ENCODE peak calls at places on chromosome 21, in five cellular contexts. W is fibroblast of pulmonary artery, E is heart left ventricle, P is AG09309, J is BE2C. A is an unnamed sample.

GRCh38 chr21:37074546-37074945 is 1.5 kb downstream of the TTC3 start:
- DNase-seq in J (no peak), W (no peak), P (no peak), E (no peak), A (no peak)

GRCh38 chr21:35932232-35932911 is 128.0 kb downstream of the SETD4 start:
- DNase-seq in P (peak), J (no peak), W (peak), E (peak), A (peak)

GRCh38 chr21:17045214-17045835 is 467.5 kb upstream of the CXADR start:
- DNase-seq in E (no peak), J (no peak), W (peak), P (no peak), A (no peak)

GRCh38 chr21:34865922-34866271 is 183.2 kb downstream of the RUNX1 start:
- DNase-seq in W (no peak), E (no peak), J (no peak), P (no peak), A (no peak)

GRCh38 chr21:25370311-25370744 is 237.0 kb downstream of the MRPL39 start:
- DNase-seq in P (peak), W (peak), J (peak), E (no peak), A (peak)

GRCh38 chr21:18461743-18462142 is 58.2 kb upstream of the TMPRSS15 start:
- DNase-seq in W (no peak), J (no peak), P (no peak), E (no peak), A (no peak)

GRCh38 chr21:39048064-39048463 is 135.2 kb downstream of the PSMG1 start:
- DNase-seq in E (no peak), P (no peak), J (peak), W (peak), A (no peak)

GRCh38 chr21:36171327-36171726 is 14.7 kb downstream of the DOP1B start:
- DNase-seq in W (no peak), E (no peak), P (no peak), J (no peak), A (no peak)

GRCh38 chr21:38401527-38401926 is 96.8 kb downstream of the ERG start:
- DNase-seq in P (no peak), W (no peak), J (no peak), E (no peak), A (no peak)

GRCh38 chr21:40186036-40186435 is 318.8 kb downstream of the PCP4 start:
- DNase-seq in J (no peak), E (no peak), W (no peak), P (peak), A (peak)

GRCh38 chr21:31760931-31761330 is 29.0 kb upstream of the SCAF4 start:
- DNase-seq in E (no peak), P (no peak), W (no peak), J (no peak), A (no peak)

GRCh38 chr21:30206551-30207251 is 9.2 kb downstream of the CLDN8 start:
- DNase-seq in W (peak), J (no peak), P (no peak), E (no peak), A (no peak)

GRCh38 chr21:35674895-35675470 is 385.3 kb downstream of the SETD4 start:
- DNase-seq in W (peak), P (no peak), J (no peak), E (no peak), A (no peak)

GRCh38 chr21:31570824-31571425 is 88.6 kb upstream of the SOD1 start:
- DNase-seq in E (no peak), W (no peak), J (no peak), P (no peak), A (no peak)

GRCh38 chr21:35764586-35764985 is 295.7 kb downstream of the SETD4 start:
- DNase-seq in J (no peak), P (no peak), W (no peak), E (no peak), A (no peak)

GRCh38 chr21:38957575-38958340 is 152.0 kb downstream of the ETS2 start:
- DNase-seq in J (no peak), P (no peak), E (no peak), W (no peak), A (no peak)

GRCh38 chr21:39867198-39867650 is at the start of gene PCP4:
- DNase-seq in P (no peak), E (no peak), W (peak), J (peak), A (no peak)

GRCh38 chr21:37461494-37461893 is 94.9 kb downstream of the DYRK1A start:
- DNase-seq in W (no peak), J (no peak), P (no peak), E (no peak), A (no peak)

GRCh38 chr21:24118738-24119470 is 1488.4 kb downstream of the MRPL39 start:
- DNase-seq in J (no peak), E (no peak), P (no peak), W (peak), A (peak)

GRCh38 chr21:32653326-32653901 is 41.2 kb upstream of the CFAP298 start:
- DNase-seq in J (peak), W (peak), E (no peak), P (no peak), A (no peak)

GRCh38 chr21:23394458-23394857 is 2212.8 kb downstream of the MRPL39 start:
- DNase-seq in J (no peak), E (no peak), P (no peak), W (no peak), A (no peak)

GRCh38 chr21:38768385-38769071 is 37.2 kb upstream of the ETS2 start:
- DNase-seq in P (no peak), W (peak), J (no peak), E (no peak), A (peak)

GRCh38 chr21:39085843-39086415 is 97.3 kb downstream of the PSMG1 start:
- DNase-seq in J (no peak), W (no peak), E (no peak), P (no peak), A (no peak)

GRCh38 chr21:40049959-40050290 is 182.7 kb downstream of the PCP4 start:
- DNase-seq in J (no peak), P (no peak), W (no peak), E (no peak), A (no peak)

GRCh38 chr21:15522148-15522547 is 207.6 kb upstream of the USP25 start:
- DNase-seq in E (no peak), P (no peak), J (no peak), W (no peak), A (no peak)

GRCh38 chr21:34992736-34993135 is 56.4 kb downstream of the RUNX1 start:
- DNase-seq in E (no peak), P (peak), W (peak), J (no peak), A (no peak)

GRCh38 chr21:17527240-17527639 is 14.4 kb downstream of the CXADR start:
- DNase-seq in E (no peak), P (no peak), W (peak), J (no peak), A (no peak)

GRCh38 chr21:31201144-31201543 is 142.9 kb downstream of the TIAM1 start:
- DNase-seq in P (no peak), W (peak), J (no peak), E (no peak), A (no peak)

GRCh38 chr21:25485914-25486313 is 121.4 kb downstream of the MRPL39 start:
- DNase-seq in J (no peak), P (no peak), W (no peak), E (no peak), A (no peak)

GRCh38 chr21:23541571-23541970 is 2065.7 kb downstream of the MRPL39 start:
- DNase-seq in E (no peak), P (no peak), W (no peak), J (no peak), A (no peak)

GRCh38 chr21:16169102-16169511 is 439.3 kb downstream of the USP25 start:
- DNase-seq in W (peak), P (peak), E (no peak), J (no peak), A (no peak)

GRCh38 chr21:35106246-35106835 is 57.2 kb upstream of the RUNX1 start:
- DNase-seq in J (no peak), W (peak), P (no peak), E (no peak), A (no peak)

GRCh38 chr21:16113052-16113715 is 383.4 kb downstream of the USP25 start:
- DNase-seq in W (no peak), J (no peak), P (no peak), E (no peak), A (no peak)

GRCh38 chr21:38506606-38507331 is 8.5 kb upstream of the ERG start:
- DNase-seq in J (no peak), W (no peak), P (no peak), E (no peak), A (no peak)

GRCh38 chr21:16304700-16305099 is 574.9 kb downstream of the USP25 start:
- DNase-seq in W (no peak), J (no peak), E (no peak), P (no peak), A (no peak)

GRCh38 chr21:36464590-36464989 is 15.3 kb downstream of the CLDN14 start:
- DNase-seq in J (no peak), W (no peak), P (no peak), E (no peak), A (no peak)

GRCh38 chr21:15809818-15810217 is 80.0 kb downstream of the USP25 start:
- DNase-seq in W (peak), J (no peak), E (no peak), P (no peak), A (peak)

GRCh38 chr21:38766987-38767722 is 38.6 kb upstream of the ETS2 start:
- DNase-seq in E (no peak), P (no peak), W (no peak), J (no peak), A (no peak)

GRCh38 chr21:45562965-45563364 is 20.7 kb upstream of the SLC19A1 start:
- DNase-seq in E (no peak), P (no peak), W (peak), J (no peak), A (no peak)
- H3K4me3 ChIP-seq in E (no peak), P (no peak), W (no peak), J (no peak), A (no peak)

DNA sequence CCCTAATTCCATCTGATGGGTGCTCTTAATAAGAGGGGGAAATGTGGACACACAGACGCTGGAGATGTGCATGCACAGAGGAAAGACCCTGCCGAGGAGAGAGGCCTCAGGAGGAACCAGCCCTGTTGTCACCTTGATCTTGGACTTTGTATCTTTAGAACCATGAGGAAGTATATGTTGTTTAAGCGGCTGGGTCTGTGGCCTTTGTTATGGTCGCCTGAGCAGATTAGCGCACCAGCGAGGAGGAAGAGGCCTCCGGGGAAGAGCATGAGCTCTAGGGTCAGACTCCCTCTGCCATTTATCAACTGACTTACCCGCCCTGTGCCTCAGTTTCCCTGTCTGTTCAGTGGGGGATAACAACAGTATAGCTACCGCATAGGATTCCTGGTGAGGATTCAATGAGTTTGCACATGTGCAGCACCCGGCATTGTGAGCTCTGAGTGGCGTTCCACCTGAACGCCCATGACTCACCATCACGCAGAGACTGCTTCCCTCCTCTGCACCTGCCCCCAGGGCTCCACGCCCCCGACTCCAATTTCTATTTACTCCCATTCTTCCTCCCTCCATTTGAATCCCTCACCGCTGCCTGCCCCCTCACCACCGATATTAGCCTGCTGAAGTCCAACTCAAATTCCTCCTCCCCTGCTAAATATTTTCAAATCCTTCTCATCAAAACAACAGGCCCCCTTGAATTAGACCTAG is 67.2 kb downstream of the ATP5PO start:
- DNase-seq in W (no peak), E (peak), J (peak), P (no peak), A (no peak)
- TF ChIP-seq CTCF in W (no peak), E (no peak), J (no peak), P (no peak), A (no peak)

GRCh38 chr21:43195131-43196021 is 26.6 kb downstream of the CRYAA start:
- DNase-seq in W (peak), P (no peak), J (no peak), E (peak), A (no peak)

GRCh38 chr21:43194303-43195130 is 25.7 kb downstream of the CRYAA start:
- DNase-seq in E (peak), J (no peak), W (no peak), P (no peak), A (no peak)

GRCh38 chr21:43192501-43193081 is 23.8 kb downstream of the CRYAA start:
- DNase-seq in E (peak), P (no peak), W (no peak), J (no peak), A (no peak)

GRCh38 chr21:43193088-43193650 is 24.4 kb downstream of the CRYAA start:
- DNase-seq in E (no peak), W (no peak), P (no peak), J (no peak), A (no peak)

GRCh38 chr21:43193651-43194302 is 25.0 kb downstream of the CRYAA start:
- DNase-seq in P (peak), E (peak), W (peak), J (peak), A (peak)
- H3K4me3 ChIP-seq in P (no peak), E (no peak), W (no peak), J (no peak), A (no peak)

GRCh38 chr21:26909972-26910371 is 56.9 kb downstream of the ADAMTS5 start:
- DNase-seq in J (peak), P (no peak), W (no peak), E (no peak), A (no peak)
- TF ChIP-seq CTCF in J (peak), P (no peak), W (no peak), E (no peak), A (peak)

GRCh38 chr21:29181799-29182470 is 51.5 kb downstream of the MAP3K7CL start:
- DNase-seq in W (peak), J (no peak), P (peak), E (no peak), A (peak)

GRCh38 chr21:29185172-29185571 is 54.7 kb downstream of the MAP3K7CL start:
- DNase-seq in E (no peak), P (no peak), W (no peak), J (no peak), A (no peak)

GRCh38 chr21:29184047-29184446 is 53.6 kb downstream of the MAP3K7CL start:
- DNase-seq in P (no peak), W (no peak), J (no peak), E (no peak), A (no peak)

GRCh38 chr21:29185633-29186032 is 55.2 kb downstream of the MAP3K7CL start:
- DNase-seq in E (no peak), J (no peak), P (no peak), W (no peak), A (no peak)

GRCh38 chr21:29182674-29183073 is 52.2 kb downstream of the MAP3K7CL start:
- DNase-seq in P (no peak), W (no peak), E (no peak), J (no peak), A (no peak)
- H3K4me3 ChIP-seq in P (no peak), W (peak), E (peak), J (no peak), A (no peak)

GRCh38 chr21:21373969-21374368 is 375.8 kb downstream of the NCAM2 start:
- DNase-seq in E (no peak), P (no peak), J (no peak), W (peak), A (no peak)
- TF ChIP-seq CTCF in E (no peak), P (no peak), J (peak), W (peak), A (peak)

GRCh38 chr21:14384453-14384852 is 1.5 kb upstream of the HSPA13 start:
- DNase-seq in J (no peak), P (no peak), E (no peak), W (no peak), A (no peak)
- H3K4me3 ChIP-seq in J (no peak), P (no peak), E (no peak), W (no peak), A (no peak)

GRCh38 chr21:28590722-28591121 is 402.0 kb downstream of the LTN1 start:
- DNase-seq in W (no peak), P (no peak), J (no peak), E (no peak), A (no peak)
- TF ChIP-seq CTCF in W (no peak), P (no peak), J (no peak), E (no peak), A (no peak)

DNA sequence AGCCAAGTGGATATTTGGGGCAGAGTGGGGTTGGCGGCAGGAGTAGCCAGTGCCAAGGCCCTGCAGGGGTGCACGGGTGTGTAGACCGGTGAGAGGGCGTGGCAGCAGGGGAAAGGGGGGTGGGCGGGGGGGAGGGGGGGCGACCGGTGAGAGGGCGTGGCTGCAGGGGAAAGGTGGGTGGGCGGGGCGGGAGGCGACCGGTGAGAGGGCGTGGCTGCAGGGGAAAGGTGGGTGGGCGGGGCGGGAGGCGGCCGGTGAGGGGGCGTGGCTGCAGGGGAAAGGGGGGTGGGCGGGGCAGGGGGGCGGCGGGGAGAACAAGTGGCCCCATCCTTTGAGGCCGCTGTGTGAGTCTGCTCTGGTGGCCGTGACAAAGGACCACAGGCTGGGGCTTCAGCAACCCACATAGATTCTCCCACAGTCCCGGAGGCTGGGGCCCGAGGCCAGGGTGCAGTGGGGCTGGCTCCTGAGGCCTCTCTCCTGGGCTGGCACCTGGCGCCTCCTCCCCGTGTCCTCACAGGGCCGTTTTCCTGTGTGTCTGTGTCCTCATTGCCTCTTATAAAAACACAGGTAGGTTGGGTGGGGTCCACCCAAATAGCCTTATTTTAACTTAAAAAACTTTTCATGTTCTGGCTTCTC is 25.8 kb downstream of the RRP1 start:
- DNase-seq in J (no peak), P (no peak), W (no peak), E (peak), A (no peak)
- H3K4me3 ChIP-seq in J (no peak), P (no peak), W (no peak), E (no peak), A (no peak)

DNA sequence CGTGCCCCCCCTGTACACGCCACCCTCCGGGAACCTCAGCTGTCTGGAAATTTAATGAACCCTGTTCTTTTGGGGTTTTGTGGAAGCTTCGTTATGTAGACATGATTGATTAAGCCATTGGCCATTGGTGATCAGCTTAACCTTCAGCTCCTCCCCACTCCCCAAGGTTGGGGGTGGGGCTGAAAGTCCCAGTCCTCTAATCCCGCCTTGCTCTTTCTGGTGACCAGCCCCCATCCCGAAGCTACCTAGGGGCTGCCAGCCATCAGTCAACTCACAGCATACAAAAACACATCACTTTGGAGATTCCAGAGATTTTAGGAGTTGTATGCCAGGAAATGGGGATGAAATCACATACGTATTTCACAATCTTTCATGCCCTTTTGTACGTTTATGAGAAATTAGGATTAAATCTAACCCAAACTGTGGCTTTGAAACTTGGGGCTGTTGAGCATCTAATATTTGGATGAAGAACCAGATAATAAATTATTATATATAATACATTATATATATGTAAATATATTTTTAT is 52.3 kb downstream of the BACE2 start:
- DNase-seq in W (peak), E (no peak), P (no peak), J (no peak), A (no peak)
- TF ChIP-seq CTCF in W (no peak), E (no peak), P (no peak), J (no peak), A (no peak)